ENCODE peak calls at places on chromosomes 3 and 15, in seven cellular contexts. N is A549; E is WTC11; D is effector memory CD8-positive, alpha-beta T cell; Y is adrenal gland; H is endothelial cell; A is EH. F is an unnamed sample.

GRCh38 chr3:37700849-37701248 is 160.8 kb upstream of the CTDSPL start:
- DNase-seq in H (no peak), N (no peak), A (peak; percentile 3), Y (no peak), E (no peak), D (no peak), F (no peak)

GRCh38 chr3:76900571-76900970 is 139.3 kb upstream of the ROBO2 start:
- DNase-seq in Y (no peak), D (no peak), N (no peak), A (no peak), E (no peak), H (no peak), F (no peak)

GRCh38 chr3:161233557-161233956 is 12.4 kb downstream of the NMD3 start:
- DNase-seq in E (no peak), Y (no peak), H (no peak), D (no peak), N (no peak), A (no peak), F (no peak)

GRCh38 chr3:194308635-194309213 is 42.4 kb downstream of the CPN2 start:
- DNase-seq in N (no peak), E (no peak), Y (no peak), A (no peak), H (no peak), D (no peak), F (no peak)

GRCh38 chr15:89167267-89168176 is 53.9 kb downstream of the RLBP1 start:
- DNase-seq in Y (peak; percentile 67), H (no peak), A (peak; percentile 59), E (no peak), D (no peak), N (peak; percentile 48), F (no peak)

GRCh38 chr3:71647751-71648150 is 64.2 kb upstream of the FOXP1 start:
- DNase-seq in E (no peak), A (no peak), H (no peak), N (no peak), D (no peak), Y (no peak), F (no peak)

GRCh38 chr15:77508541-77509505 is 88.1 kb downstream of the HMG20A start:
- DNase-seq in E (no peak), D (no peak), Y (peak; percentile 54), N (no peak), H (no peak), A (peak; percentile 8), F (no peak)

GRCh38 chr3:124607163-124607562 is 123.1 kb upstream of the UMPS start:
- DNase-seq in N (no peak), H (no peak), A (peak; percentile 64), D (no peak), Y (no peak), E (no peak), F (no peak)

GRCh38 chr3:58540176-58540863 is 3.3 kb upstream of the ACOX2 start:
- DNase-seq in N (no peak), A (no peak), D (no peak), H (no peak), Y (no peak), E (no peak), F (no peak)

GRCh38 chr3:12870942-12871341 is 29.6 kb upstream of the RPL32 start:
- DNase-seq in D (peak; percentile 28), N (no peak), Y (no peak), A (peak; percentile 55), H (no peak), E (no peak), F (no peak)

F was measured in NK-92 treated with Interleukin-12 subunit alpha and Interleukin-12 subunit beta, amount 100 ng/mL, for 24 hours.